ENCODE peak calls at places on chromosome 1, in nine cellular contexts. O, C, I, U, V, Q, A, T and B are unnamed samples.
A peak's percentile ranks its signal among the peaks of the same experiment; 100 is the strongest.

GRCh38 chr1:184419734-184420161 is 32.9 kb downstream of the C1orf21 start:
- DNase-seq in O (no peak), C (no peak), I (no peak), U (no peak), V (no peak), Q (no peak), A (no peak), T (no peak), B (no peak)

GRCh38 chr1:194338241-194338948 is 1152.0 kb upstream of the B3GALT2 start:
- DNase-seq in O (no peak), C (no peak), I (no peak), U (peak; percentile 42), V (no peak), Q (no peak), A (no peak), T (no peak), B (no peak)

GRCh38 chr1:228983231-228983660 is 248.0 kb downstream of the RHOU start:
- DNase-seq in O (no peak), C (no peak), I (no peak), U (no peak), V (peak; percentile 51), Q (no peak), A (no peak), T (no peak), B (no peak)

GRCh38 chr1:18949689-18950414 is 6.6 kb downstream of the IFFO2 start:
- DNase-seq in O (no peak), C (no peak), I (no peak), U (no peak), V (peak; percentile 88), Q (no peak), A (peak; percentile 51), T (no peak), B (no peak)

GRCh38 chr1:245500546-245500945 is 345.8 kb downstream of the KIF26B start:
- DNase-seq in O (no peak), C (no peak), I (no peak), U (no peak), V (no peak), Q (peak; percentile 18), A (peak; percentile 53), T (no peak), B (no peak)

GRCh38 chr1:240234477-240235225 is 143.0 kb downstream of the FMN2 start:
- DNase-seq in O (no peak), C (no peak), I (no peak), U (no peak), V (no peak), Q (no peak), A (no peak), T (no peak), B (no peak)

GRCh38 chr1:3530086-3530930 is 75.8 kb downstream of the ARHGEF16 start:
- DNase-seq in O (no peak), C (peak; percentile 10), I (no peak), U (no peak), V (peak; percentile 79), Q (no peak), A (peak; percentile 57), T (no peak), B (no peak)

GRCh38 chr1:17432412-17432811 is 7.1 kb downstream of the RCC2 start:
- DNase-seq in O (no peak), C (no peak), I (no peak), U (no peak), V (no peak), Q (no peak), A (no peak), T (no peak), B (no peak)

GRCh38 chr1:54069792-54070548 is 16.6 kb downstream of the TCEANC2 start:
- DNase-seq in O (peak; percentile 33), C (peak; percentile 26), I (no peak), U (no peak), V (no peak), Q (no peak), A (peak; percentile 52), T (no peak), B (no peak)

GRCh38 chr1:183223467-183223866 is 37.4 kb downstream of the LAMC2 start:
- DNase-seq in O (no peak), C (no peak), I (no peak), U (no peak), V (no peak), Q (no peak), A (peak; percentile 88), T (no peak), B (no peak)

GRCh38 chr1:64701886-64702285 is 43.0 kb upstream of the RAVER2 start:
- DNase-seq in O (no peak), C (no peak), I (no peak), U (no peak), V (no peak), Q (no peak), A (no peak), T (no peak), B (no peak)

GRCh38 chr1:204225841-204226745 is 12.3 kb upstream of the GOLT1A start:
- DNase-seq in O (no peak), C (no peak), I (no peak), U (no peak), V (no peak), Q (no peak), A (peak; percentile 96), T (no peak), B (no peak)